ENCODE peak calls at places on chromosomes 13 and 19, in eight cellular contexts. Y, F, Q, X, J, U, H and P are unnamed samples. For H3K9me3, the result is how much of the 10 kb centered on the place peaks cover.

GRCh38 chr19:30666301-30666803 is 294.2 kb downstream of the ZNF536 start:
- DNase-seq in U (no peak), F (peak), Q (peak), X (no peak), Y (peak), J (no peak), H (no peak), P (no peak)

GRCh38 chr13:24842533-24843278 is 78.7 kb downstream of the RNF17 start:
- DNase-seq in X (no peak), U (no peak), J (no peak), F (no peak), Y (no peak), H (no peak), Q (peak), P (no peak)

GRCh38 chr19:1465191-1466016 is 13.6 kb downstream of the C19orf25 start:
- DNase-seq in U (no peak), H (no peak), J (peak), F (no peak), Q (peak), X (no peak), Y (no peak), P (no peak)

GRCh38 chr19:32911467-32911866 is 41.9 kb upstream of the SLC7A9 start:
- DNase-seq in Y (no peak), X (no peak), Q (no peak), J (no peak), H (no peak), F (no peak), U (no peak), P (no peak)

GRCh38 chr19:28746486-28746885 is 466.5 kb downstream of the UQCRFS1 start:
- DNase-seq in Q (no peak), F (no peak), U (no peak), X (no peak), J (no peak), H (no peak), Y (no peak), P (no peak)

GRCh38 chr19:16235811-16236710 is 38.4 kb downstream of the AP1M1 start:
- DNase-seq in Q (no peak), X (no peak), Y (no peak), U (peak), J (no peak), F (no peak), H (no peak), P (no peak)

GRCh38 chr13:67225252-67226159 is 4.6 kb downstream of the PCDH9 start:
- DNase-seq in F (no peak), H (no peak), Y (no peak), X (no peak), Q (no peak), J (no peak), U (no peak), P (no peak)

GRCh38 chr19:55614711-55615552 is 9.4 kb downstream of the ZNF784 start:
- DNase-seq in Q (no peak), J (no peak), U (no peak), X (no peak), Y (no peak), F (no peak), H (no peak), P (no peak)

GRCh38 chr13:66222926-66223325 is 1007.2 kb downstream of the PCDH9 start:
- DNase-seq in H (no peak), F (no peak), J (no peak), Y (no peak), Q (no peak), X (no peak), U (no peak), P (no peak)

GRCh38 chr19:29841559-29842367 is 30.0 kb downstream of the CCNE1 start:
- DNase-seq in Y (peak), X (no peak), J (no peak), U (peak), H (peak), Q (peak), F (no peak), P (no peak)

GRCh38 chr13:104011505-104012270 is 945.5 kb upstream of the SLC10A2 start:
- DNase-seq in Y (peak), F (no peak), H (no peak), X (no peak), J (no peak), Q (no peak), U (no peak), P (no peak)

GRCh38 chr13:104984296-104984818 is 1551.1 kb downstream of the EFNB2 start:
- DNase-seq in Y (peak), F (peak), U (no peak), Q (no peak), J (no peak), H (no peak), X (no peak), P (no peak)

GRCh38 chr19:48445256-48445605 is 552 bp upstream of the GRWD1 start:
- DNase-seq in U (no peak), H (peak), X (no peak), Y (peak), F (peak), J (no peak), Q (peak), P (peak)

GRCh38 chr13:45511310-45512147 is 46.8 kb downstream of the COG3 start:
- DNase-seq in H (peak), Q (peak), J (no peak), F (peak), U (no peak), X (no peak), Y (peak), P (peak)

GRCh38 chr13:45934283-45934682 is 82.7 kb upstream of the SIAH3 start:
- DNase-seq in X (no peak), F (no peak), U (no peak), Q (no peak), H (no peak), Y (no peak), J (no peak), P (no peak)

GRCh38 chr13:80556291-80556690 is 215.4 kb upstream of the SPRY2 start:
- DNase-seq in Q (no peak), F (no peak), J (no peak), U (no peak), H (no peak), X (no peak), Y (peak), P (no peak)

GRCh38 chr19:50490411-50490811 is 13.8 kb upstream of the GARIN5A start:
- DNase-seq in U (peak), Q (no peak), Y (no peak), H (no peak), X (no peak), F (no peak), J (peak), P (no peak)

GRCh38 chr13:21557995-21558394 is 46.0 kb downstream of the MICU2 start:
- DNase-seq in J (no peak), F (no peak), X (no peak), Y (peak), H (peak), U (no peak), Q (peak), P (no peak)

GRCh38 chr19:18153555-18154134 is 682 bp downstream of the PIK3R2 start:
- DNase-seq in F (no peak), J (no peak), U (no peak), Y (no peak), Q (no peak), H (no peak), X (no peak), P (no peak)

GRCh38 chr19:45175663-45176345 is 2.2 kb downstream of the TRAPPC6A start:
- DNase-seq in U (no peak), H (no peak), X (no peak), J (no peak), Q (no peak), F (no peak), Y (no peak), P (no peak)

GRCh38 chr13:96080676-96081075 is 9.2 kb upstream of the HS6ST3 start:
- DNase-seq in Q (no peak), U (no peak), Y (no peak), H (no peak), J (no peak), F (no peak), X (no peak), P (no peak)

GRCh38 chr13:75418186-75418843 is 63.7 kb downstream of the TBC1D4 start:
- DNase-seq in U (no peak), Q (no peak), F (no peak), Y (no peak), X (no peak), H (no peak), J (no peak), P (no peak)

GRCh38 chr13:57527114-57527770 is 104.3 kb upstream of the PCDH17 start:
- DNase-seq in Y (no peak), H (no peak), X (no peak), Q (no peak), J (no peak), F (no peak), U (no peak), P (no peak)

GRCh38 chr19:14556662-14557188 is 15.1 kb downstream of the NDUFB7 start:
- DNase-seq in Y (peak), X (peak), Q (peak), U (peak), J (peak), H (peak), F (peak), P (peak)

GRCh38 chr13:50244355-50244912 is 229.2 kb downstream of the KCNRG start:
- DNase-seq in F (no peak), Q (no peak), U (no peak), Y (no peak), J (no peak), H (no peak), X (no peak), P (no peak)

GRCh38 chr19:15431396-15432017 is 12.7 kb upstream of the AKAP8L start:
- DNase-seq in Y (no peak), X (no peak), J (peak), Q (no peak), F (no peak), U (no peak), H (no peak), P (no peak)

GRCh38 chr13:102333320-102334181 is 68.3 kb downstream of the FGF14 start:
- DNase-seq in F (no peak), X (no peak), Q (peak), U (no peak), J (no peak), H (no peak), Y (no peak), P (no peak)

GRCh38 chr13:67228909-67229308 is 1.2 kb downstream of the PCDH9 start:
- DNase-seq in H (no peak), Y (peak), F (no peak), J (no peak), Q (no peak), U (no peak), X (no peak), P (no peak)

GRCh38 chr13:48317511-48317981 is 14.0 kb downstream of the RB1 start:
- DNase-seq in U (no peak), H (no peak), Y (no peak), F (no peak), J (peak), Q (no peak), X (no peak), P (no peak)

GRCh38 chr13:91154553-91154952 is 192.9 kb upstream of the MIR17HG start:
- DNase-seq in J (no peak), X (no peak), Y (no peak), Q (no peak), U (no peak), H (no peak), F (no peak), P (no peak)

GRCh38 chr19:29858000-29858596 is 46.3 kb downstream of the CCNE1 start:
- DNase-seq in J (peak), Y (no peak), U (peak), F (no peak), X (no peak), Q (peak), H (no peak), P (no peak)

GRCh38 chr19:55620951-55621672 is 3.3 kb downstream of the ZNF784 start:
- DNase-seq in Y (no peak), J (no peak), X (no peak), U (no peak), H (no peak), Q (no peak), F (no peak), P (no peak)

GRCh38 chr19:46927106-46927505 is 66.3 kb downstream of the ARHGAP35 start:
- DNase-seq in U (no peak), J (no peak), Y (no peak), X (no peak), F (no peak), Q (no peak), H (no peak), P (no peak)

GRCh38 chr13:42539670-42540069 is 34.3 kb upstream of the TNFSF11 start:
- DNase-seq in H (no peak), X (no peak), Q (no peak), J (no peak), U (no peak), Y (peak), F (no peak), P (no peak)

GRCh38 chr13:48859168-48860105 is 116.3 kb upstream of the FNDC3A start:
- DNase-seq in Y (no peak), J (no peak), Q (no peak), F (no peak), U (no peak), H (no peak), X (no peak), P (no peak)

GRCh38 chr13:50319603-50320296 is 304.5 kb downstream of the KCNRG start:
- DNase-seq in Q (no peak), F (no peak), Y (peak), H (no peak), U (no peak), J (no peak), X (no peak), P (no peak)

GRCh38 chr19:34480971-34481821 is at the start of gene WTIP:
- DNase-seq in U (peak), F (peak), Y (peak), J (no peak), H (peak), X (no peak), Q (peak), P (peak)

GRCh38 chr19:16327501-16327900 is 2.9 kb downstream of the KLF2 start:
- DNase-seq in U (no peak), H (no peak), F (no peak), J (no peak), X (no peak), Q (no peak), Y (no peak), P (no peak)

DNA sequence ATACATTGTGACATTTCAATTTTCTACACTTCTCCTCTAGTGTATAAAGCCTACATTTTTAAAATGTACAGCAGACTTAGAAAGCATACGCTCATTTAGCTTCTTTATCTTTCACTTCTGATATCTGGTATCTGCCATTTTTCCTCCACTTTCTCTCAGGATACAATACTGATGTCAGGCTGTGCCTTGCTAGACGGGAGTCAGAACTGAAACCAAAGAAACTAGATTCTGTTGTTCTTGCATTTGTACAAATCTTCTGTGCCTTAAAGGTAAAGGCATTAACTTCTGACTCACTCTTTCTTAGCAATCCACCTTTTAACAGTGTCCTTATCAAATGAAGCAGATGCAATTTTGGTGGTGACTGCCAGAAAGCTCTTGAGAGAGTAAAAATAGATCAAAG is 370.5 kb downstream of the PCDH20 start:
- DNase-seq in H (no peak), Q (no peak), J (no peak), X (no peak), Y (no peak), U (no peak), F (no peak), P (no peak)
- H3K27ac ChIP-seq in H (no peak), Q (no peak), J (no peak), X (no peak), Y (peak), U (no peak), F (no peak), P (no peak)

DNA sequence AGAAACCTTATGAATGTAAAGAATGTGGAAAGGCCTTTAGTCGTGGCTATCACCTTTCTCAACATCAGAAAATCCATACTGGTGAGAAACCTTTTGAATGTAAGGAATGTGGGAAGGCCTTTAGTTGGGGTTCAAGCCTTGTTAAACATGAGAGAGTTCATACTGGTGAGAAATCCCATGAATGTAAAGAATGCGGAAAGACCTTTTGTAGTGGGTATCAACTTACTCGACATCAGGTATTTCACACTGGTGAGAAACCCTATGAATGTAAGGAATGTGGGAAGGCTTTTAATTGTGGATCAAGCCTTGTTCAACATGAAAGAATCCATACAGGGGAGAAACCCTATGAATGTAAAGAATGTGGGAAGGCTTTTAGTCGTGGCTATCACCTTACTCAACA is 20.8 kb downstream of the ZNF283 start:
- DNase-seq in U (no peak), J (no peak), Y (no peak), F (no peak), Q (no peak), X (no peak), H (no peak), P (no peak)
- H3K9me3 ChIP-seq in U (half or more), J (under half), Y (under half), F (half or more), Q (half or more), X (under half), H (under half), P (under half)

GRCh38 chr13:88074794-88075509 is 403.8 kb downstream of the SLITRK5 start:
- DNase-seq in U (no peak), H (no peak), Q (no peak), F (no peak), Y (peak), J (no peak), X (no peak), P (no peak)
- H3K27ac ChIP-seq in U (no peak), H (no peak), Q (no peak), F (no peak), Y (no peak), J (no peak), X (no peak), P (no peak)

GRCh38 chr19:9552902-9553301 is 14.5 kb upstream of the ZNF426 start:
- DNase-seq in F (no peak), X (no peak), J (no peak), U (no peak), Y (no peak), H (no peak), Q (no peak), P (no peak)
- H3K9me3 ChIP-seq in F (half or more), X (under half), J (under half), U (under half), Y (under half), H (under half), Q (under half), P (under half)

GRCh38 chr13:23621316-23621645 is 51.1 kb downstream of the TNFRSF19 start:
- DNase-seq in U (no peak), Y (no peak), Q (no peak), J (no peak), X (no peak), H (no peak), F (no peak), P (peak)
- H3K27ac ChIP-seq in U (no peak), Y (peak), Q (no peak), J (peak), X (no peak), H (no peak), F (no peak), P (peak)

DNA sequence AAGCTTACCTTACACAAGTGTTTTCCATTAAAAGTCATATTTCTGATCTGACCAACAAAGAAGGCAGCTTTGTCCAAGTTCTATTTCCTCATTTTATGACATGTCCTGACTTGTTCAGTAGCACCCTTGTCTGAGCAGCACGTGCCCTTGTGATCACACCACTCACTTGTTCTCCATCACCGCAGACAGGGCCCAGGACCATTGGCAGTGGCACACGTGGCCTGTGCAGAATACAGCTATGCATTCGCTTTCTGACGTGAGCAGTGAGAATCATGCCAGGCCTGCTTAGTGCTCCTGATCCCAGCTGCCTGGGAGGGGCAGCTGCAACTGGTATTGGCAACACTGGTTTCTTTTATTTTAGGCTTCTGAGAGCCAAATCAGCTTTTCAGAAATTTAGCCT is 134.2 kb downstream of the FRY start:
- DNase-seq in Y (no peak), F (no peak), Q (no peak), J (no peak), H (no peak), X (no peak), U (no peak), P (no peak)
- H3K9me3 ChIP-seq in Y (under half), F (under half), Q (under half), J (under half), H (under half), X (under half), U (under half), P (under half)

DNA sequence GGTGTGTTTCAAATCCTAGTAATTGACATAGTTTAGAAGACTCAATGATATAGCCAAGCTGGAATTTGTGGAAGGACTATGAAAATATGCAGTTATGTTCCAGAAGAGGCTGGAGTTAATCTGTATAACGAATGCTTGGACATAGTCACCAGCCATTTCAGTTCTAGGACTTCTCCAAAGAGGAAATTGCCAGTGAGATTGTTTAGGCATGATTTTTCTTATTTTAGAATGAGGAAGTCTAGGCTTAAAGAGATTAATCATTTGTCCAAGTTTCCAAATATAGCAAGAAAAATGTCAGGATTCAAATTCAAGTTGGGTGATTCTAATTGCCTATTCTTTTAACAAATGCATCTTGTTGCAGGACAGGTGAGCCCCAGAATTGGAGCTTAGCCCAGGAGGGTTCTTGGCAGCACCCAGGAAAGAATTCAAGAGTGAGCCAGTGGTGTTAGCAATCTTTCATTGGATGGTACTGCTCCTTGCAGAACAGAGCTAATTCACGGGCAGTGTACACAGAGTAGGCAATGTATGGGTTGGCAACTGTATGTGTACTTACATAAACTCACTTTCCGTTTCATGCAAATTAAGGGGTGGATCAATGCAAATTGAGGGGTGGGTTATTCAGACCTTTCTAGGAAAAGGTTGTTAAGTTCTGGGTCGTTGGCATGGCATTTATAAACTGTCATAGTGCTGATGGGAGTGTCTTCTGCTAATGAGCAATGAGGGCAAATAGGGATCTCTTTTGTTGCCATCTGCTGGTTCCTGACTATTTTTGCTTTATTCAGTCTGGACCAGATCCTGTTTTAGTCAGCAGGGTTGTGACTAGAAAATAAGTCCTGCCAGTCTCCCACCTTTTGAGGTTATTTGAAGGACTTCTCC is 763.2 kb upstream of the SLITRK1 start:
- DNase-seq in U (no peak), J (no peak), Y (no peak), F (no peak), H (no peak), Q (peak), X (no peak), P (peak)
- H3K27ac ChIP-seq in U (no peak), J (no peak), Y (no peak), F (no peak), H (no peak), Q (no peak), X (no peak), P (no peak)

GRCh38 chr19:23521471-23521870 is 126.2 kb upstream of the ZNF91 start:
- DNase-seq in U (no peak), J (no peak), Q (no peak), X (no peak), F (no peak), Y (no peak), H (no peak), P (no peak)
- H3K9me3 ChIP-seq in U (under half), J (under half), Q (half or more), X (under half), F (under half), Y (under half), H (under half), P (under half)

DNA sequence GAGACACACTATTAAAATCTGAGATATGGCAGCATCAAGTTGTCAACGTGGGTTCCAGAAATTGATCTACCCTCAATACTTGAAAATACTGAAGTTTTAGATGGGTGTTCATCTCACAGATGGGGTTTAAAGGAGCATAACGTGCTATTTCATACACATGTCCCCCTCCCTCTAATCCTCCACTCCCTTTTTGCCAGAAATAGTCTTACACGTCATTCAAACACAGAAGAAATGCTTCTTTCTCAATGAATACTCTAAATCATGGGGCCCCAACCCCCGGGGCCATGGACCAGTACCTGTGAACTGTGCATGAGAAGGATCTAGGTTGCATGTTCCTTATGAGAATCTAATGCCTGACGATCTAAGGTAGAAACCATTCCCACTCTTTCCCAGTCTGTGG is 19.6 kb downstream of the KLF12 start:
- DNase-seq in F (no peak), H (no peak), X (no peak), Y (no peak), Q (no peak), U (no peak), J (no peak), P (no peak)
- H3K27ac ChIP-seq in F (no peak), H (no peak), X (no peak), Y (no peak), Q (no peak), U (no peak), J (no peak), P (peak)